ENCODE peak calls at places on chromosomes 13 and 19, in five cellular contexts. E is mucosa of descending colon, I is endodermal cell, Q is WTC11, W is AG09319. G is an unnamed sample.

GRCh38 chr13:51519839-51520238 is 64.4 kb upstream of the WDFY2 start:
- DNase-seq in W (peak), I (no peak), E (no peak), Q (no peak), G (no peak)

GRCh38 chr19:38033658-38034150 is 126.7 kb downstream of the SIPA1L3 start:
- DNase-seq in E (no peak), Q (peak), W (no peak), I (peak), G (no peak)

GRCh38 chr13:51912091-51912490 is 50.3 kb downstream of the CCDC70 start:
- DNase-seq in W (no peak), I (no peak), E (no peak), Q (no peak), G (no peak)

GRCh38 chr19:15995536-15995935 is 46.7 kb downstream of the OR10H4 start:
- DNase-seq in Q (no peak), W (no peak), E (no peak), I (no peak), G (no peak)

GRCh38 chr19:883661-884211 is 9.3 kb downstream of the MED16 start:
- DNase-seq in W (no peak), I (peak), Q (no peak), E (no peak), G (no peak)

GRCh38 chr19:33458807-33459206 is 62.8 kb downstream of the PEPD start:
- DNase-seq in W (no peak), Q (no peak), I (peak), E (no peak), G (no peak)

GRCh38 chr19:13029893-13030292 is 34.6 kb downstream of the NFIX start:
- DNase-seq in E (no peak), W (no peak), I (peak), Q (peak), G (no peak)

GRCh38 chr13:94115054-94115453 is 364.4 kb downstream of the DCT start:
- DNase-seq in Q (no peak), E (no peak), W (no peak), I (no peak), G (no peak)

GRCh38 chr13:99982741-99983400 is 1.3 kb downstream of the ZIC2 start:
- DNase-seq in W (no peak), E (no peak), Q (no peak), I (no peak), G (no peak)

GRCh38 chr19:39103151-39103550 is 19.0 kb downstream of the ACP7 start:
- DNase-seq in E (no peak), Q (no peak), I (no peak), W (no peak), G (no peak)

GRCh38 chr13:30824651-30825050 is 81.4 kb upstream of the MEDAG start:
- DNase-seq in Q (no peak), E (no peak), I (peak), W (no peak), G (peak)

GRCh38 chr13:75454497-75454896 is 27.5 kb downstream of the TBC1D4 start:
- DNase-seq in W (no peak), Q (no peak), I (no peak), E (no peak), G (no peak)

GRCh38 chr13:42740753-42741152 is 40.6 kb upstream of the FAM216B start:
- DNase-seq in W (no peak), Q (no peak), I (no peak), E (peak), G (peak)

GRCh38 chr13:110480161-110480560 is 81.4 kb downstream of the RAB20 start:
- DNase-seq in I (no peak), W (no peak), E (no peak), Q (no peak), G (no peak)

GRCh38 chr13:42076309-42076713 is 27.9 kb downstream of the DGKH start:
- DNase-seq in W (no peak), I (no peak), Q (no peak), E (no peak), G (no peak)

DNA sequence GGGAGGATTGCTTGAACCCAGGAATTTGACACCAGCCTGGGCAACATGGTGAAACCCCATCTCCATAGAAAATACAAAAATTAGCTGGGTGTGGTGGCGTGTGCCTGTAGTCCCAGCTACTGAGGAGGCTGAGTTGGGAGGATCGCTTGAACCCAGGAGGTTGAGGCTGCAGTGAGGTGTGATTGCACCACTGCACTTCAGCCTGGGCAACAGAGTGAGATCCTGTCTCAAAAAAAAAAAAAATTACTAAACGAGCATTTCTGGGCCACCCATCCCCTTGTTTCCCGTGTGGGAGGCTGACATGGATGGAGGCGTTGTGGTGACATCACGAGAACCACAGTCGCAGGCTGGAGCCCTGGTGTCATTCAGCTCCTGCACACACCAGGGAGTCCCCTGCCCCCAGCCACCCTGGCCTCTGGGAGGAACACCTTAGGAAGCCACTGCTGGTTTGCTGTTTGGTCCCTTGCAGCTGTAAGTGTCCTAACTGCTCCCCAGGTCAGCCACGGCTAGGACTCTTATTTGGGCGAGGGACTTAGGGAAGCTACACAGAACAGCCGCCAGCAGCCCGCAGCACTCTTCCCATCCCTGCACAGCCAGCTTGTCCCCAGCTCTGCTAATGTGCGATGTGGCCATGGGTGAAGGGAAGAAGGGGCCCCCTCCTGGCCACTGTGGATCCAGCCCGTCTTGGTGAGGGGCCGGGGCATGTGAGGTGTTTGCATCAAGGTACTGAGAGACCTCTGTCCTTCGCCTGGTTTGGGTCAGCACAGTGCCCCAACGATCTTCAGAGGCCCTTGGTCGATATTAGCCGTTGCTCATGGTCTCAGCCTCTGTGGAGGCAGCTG is 12.7 kb downstream of the NKPD1 start:
- DNase-seq in I (peak), W (no peak), E (no peak), Q (peak), G (no peak)
- TF ChIP-seq CTCF in I (peak), W (no peak), E (no peak), Q (no peak), G (no peak)

GRCh38 chr19:7328647-7329046 is 20.1 kb upstream of the ARHGEF18 start:
- DNase-seq in W (no peak), Q (no peak), E (no peak), I (no peak), G (no peak)
- TF ChIP-seq CTCF in W (no peak), Q (no peak), E (no peak), I (no peak), G (no peak)

GRCh38 chr19:24033308-24033961 is 53.6 kb upstream of the ZNF254 start:
- DNase-seq in W (peak), I (peak), Q (peak), E (peak), G (peak)
- TF ChIP-seq CTCF in W (no peak), I (peak), Q (no peak), E (no peak), G (no peak)

GRCh38 chr19:52296773-52297600 is at the start of gene ZNF480:
- DNase-seq in E (peak), Q (peak), I (peak), W (peak), G (peak)
- TF ChIP-seq CTCF in E (no peak), Q (no peak), I (peak), W (peak), G (no peak)

GRCh38 chr19:55173717-55174409 is 6.2 kb downstream of the SYT5 start:
- DNase-seq in E (peak), Q (peak), W (peak), I (peak), G (no peak)

GRCh38 chr19:55174425-55175116 is 5.5 kb downstream of the SYT5 start:
- DNase-seq in Q (no peak), W (no peak), I (no peak), E (no peak), G (no peak)

GRCh38 chr19:55171440-55171839 is 5.0 kb upstream of the DNAAF3 start:
- DNase-seq in E (no peak), Q (no peak), I (no peak), W (no peak), G (no peak)

GRCh38 chr19:55173186-55173716 is 6.8 kb upstream of the DNAAF3 start:
- DNase-seq in E (no peak), Q (no peak), I (peak), W (no peak), G (no peak)

GRCh38 chr19:55172741-55173140 is 6.3 kb upstream of the DNAAF3 start:
- DNase-seq in W (no peak), I (peak), Q (no peak), E (no peak), G (no peak)
- TF ChIP-seq CTCF in W (no peak), I (no peak), Q (no peak), E (no peak), G (no peak)

GRCh38 chr19:3673506-3674439 is 26.5 kb downstream of the PIP5K1C start:
- DNase-seq in Q (no peak), W (no peak), I (peak), E (no peak), G (no peak)

GRCh38 chr19:3672575-3672948 is 27.7 kb downstream of the PIP5K1C start:
- DNase-seq in E (no peak), I (peak), Q (no peak), W (no peak), G (no peak)

GRCh38 chr19:3674784-3675183 is 25.5 kb downstream of the PIP5K1C start:
- DNase-seq in I (no peak), Q (no peak), W (no peak), E (no peak), G (no peak)

GRCh38 chr19:3671680-3672574 is 28.3 kb downstream of the PIP5K1C start:
- DNase-seq in W (no peak), Q (no peak), I (peak), E (no peak), G (no peak)

DNA sequence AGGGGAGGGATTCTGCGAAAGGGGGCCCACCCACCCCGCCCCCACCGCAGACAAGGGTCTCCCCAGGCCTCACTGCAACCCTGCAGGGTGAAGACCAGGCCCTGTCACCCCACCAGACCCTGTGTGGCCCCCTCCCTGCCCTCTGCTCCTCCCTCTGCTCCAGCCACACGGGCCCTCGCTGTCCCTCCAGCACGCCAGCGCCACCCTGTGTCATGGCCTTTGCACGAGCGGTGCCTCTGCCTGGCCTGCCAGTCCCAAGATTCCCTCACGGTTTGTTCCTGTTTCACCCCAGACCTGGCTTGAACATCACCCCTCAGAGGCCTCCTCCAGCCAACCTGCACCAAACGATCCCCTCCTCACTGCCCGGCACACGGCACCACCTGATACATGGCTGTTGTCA is 27.3 kb downstream of the PIP5K1C start:
- DNase-seq in Q (peak), W (no peak), E (no peak), I (peak), G (no peak)
- TF ChIP-seq CTCF in Q (no peak), W (no peak), E (no peak), I (peak), G (no peak)

GRCh38 chr13:23888658-23889597 is at the start of gene MIPEP:
- DNase-seq in W (peak), E (peak), I (peak), Q (peak), G (peak)

DNA sequence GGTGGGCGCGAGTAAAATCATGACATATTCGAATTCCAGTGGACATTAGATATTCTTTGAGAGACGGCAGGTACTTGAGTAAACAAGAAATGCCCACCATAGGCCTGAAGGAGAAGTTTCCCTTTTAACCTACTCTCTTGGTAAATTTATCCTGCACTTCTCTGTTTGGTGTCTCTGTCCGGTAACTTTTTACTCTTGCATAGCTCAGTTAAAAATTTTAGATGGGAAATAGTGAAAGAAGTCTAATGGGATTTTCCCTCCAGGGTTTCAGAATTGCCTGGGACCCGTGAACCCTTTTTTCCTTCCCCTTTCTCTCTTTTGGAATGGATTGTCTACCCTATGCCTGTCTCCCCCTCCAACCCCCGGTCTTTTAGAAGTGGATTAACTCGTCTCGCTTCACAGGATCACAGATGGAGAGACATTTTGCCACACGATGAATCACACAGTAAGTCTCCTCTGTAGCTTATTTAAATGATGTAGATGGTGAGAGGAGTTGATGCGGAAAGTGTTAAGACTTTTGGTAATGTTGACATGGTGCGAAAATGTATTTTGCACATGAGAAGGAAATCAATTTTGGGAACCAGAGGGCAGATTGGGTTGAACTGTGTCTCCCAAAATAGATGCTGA is 511 bp upstream of the MIPEP start:
- DNase-seq in E (no peak), Q (no peak), I (no peak), W (no peak), G (no peak)
- TF ChIP-seq CTCF in E (no peak), Q (no peak), I (peak), W (no peak), G (peak)